ENCODE peak calls at places on chromosomes 12 and 14, in eight cellular contexts. W, D, B, J, L, N, Y and U are unnamed samples.
A peak's percentile ranks its signal among the peaks of the same experiment; 100 is the strongest.

GRCh38 chr12:108752387-108752786 is 21.1 kb upstream of the CORO1C start:
- DNase-seq in J (no peak), D (no peak), N (no peak), Y (no peak), L (no peak), W (no peak), B (peak; percentile 50), U (no peak)

GRCh38 chr14:105526781-105527380 is 498 bp downstream of the TMEM121 start:
- DNase-seq in L (no peak), N (no peak), B (peak; percentile 9), D (no peak), W (no peak), Y (peak; percentile 22), J (no peak), U (no peak)

GRCh38 chr14:105880616-105881015 is 354.2 kb downstream of the TMEM121 start:
- DNase-seq in J (no peak), D (no peak), Y (no peak), N (no peak), L (no peak), B (no peak), W (no peak), U (no peak)

GRCh38 chr12:30026621-30027234 is 243.0 kb upstream of the TMTC1 start:
- DNase-seq in L (peak; percentile 80), J (peak; percentile 94), D (no peak), Y (no peak), N (no peak), W (no peak), B (no peak), U (peak; percentile 6)

GRCh38 chr14:103185051-103186027 is 62.1 kb downstream of the TNFAIP2 start:
- DNase-seq in L (peak; percentile 80), J (no peak), N (no peak), B (peak; percentile 66), W (peak; percentile 27), D (no peak), Y (peak; percentile 53), U (peak; percentile 96)

GRCh38 chr12:103547929-103548328 is 39.1 kb upstream of the STAB2 start:
- DNase-seq in W (no peak), L (no peak), Y (peak; percentile 45), N (no peak), J (no peak), B (no peak), D (no peak), U (no peak)

GRCh38 chr12:130818381-130819247 is 20.4 kb downstream of the STX2 start:
- DNase-seq in N (peak; percentile 28), Y (peak; percentile 85), L (peak; percentile 87), B (peak; percentile 78), W (no peak), J (peak; percentile 7), D (peak; percentile 32), U (peak; percentile 77)

GRCh38 chr14:92903359-92903758 is 19.6 kb upstream of the CHGA start:
- DNase-seq in L (no peak), D (no peak), N (no peak), B (no peak), Y (no peak), J (no peak), W (no peak), U (no peak)

DNA sequence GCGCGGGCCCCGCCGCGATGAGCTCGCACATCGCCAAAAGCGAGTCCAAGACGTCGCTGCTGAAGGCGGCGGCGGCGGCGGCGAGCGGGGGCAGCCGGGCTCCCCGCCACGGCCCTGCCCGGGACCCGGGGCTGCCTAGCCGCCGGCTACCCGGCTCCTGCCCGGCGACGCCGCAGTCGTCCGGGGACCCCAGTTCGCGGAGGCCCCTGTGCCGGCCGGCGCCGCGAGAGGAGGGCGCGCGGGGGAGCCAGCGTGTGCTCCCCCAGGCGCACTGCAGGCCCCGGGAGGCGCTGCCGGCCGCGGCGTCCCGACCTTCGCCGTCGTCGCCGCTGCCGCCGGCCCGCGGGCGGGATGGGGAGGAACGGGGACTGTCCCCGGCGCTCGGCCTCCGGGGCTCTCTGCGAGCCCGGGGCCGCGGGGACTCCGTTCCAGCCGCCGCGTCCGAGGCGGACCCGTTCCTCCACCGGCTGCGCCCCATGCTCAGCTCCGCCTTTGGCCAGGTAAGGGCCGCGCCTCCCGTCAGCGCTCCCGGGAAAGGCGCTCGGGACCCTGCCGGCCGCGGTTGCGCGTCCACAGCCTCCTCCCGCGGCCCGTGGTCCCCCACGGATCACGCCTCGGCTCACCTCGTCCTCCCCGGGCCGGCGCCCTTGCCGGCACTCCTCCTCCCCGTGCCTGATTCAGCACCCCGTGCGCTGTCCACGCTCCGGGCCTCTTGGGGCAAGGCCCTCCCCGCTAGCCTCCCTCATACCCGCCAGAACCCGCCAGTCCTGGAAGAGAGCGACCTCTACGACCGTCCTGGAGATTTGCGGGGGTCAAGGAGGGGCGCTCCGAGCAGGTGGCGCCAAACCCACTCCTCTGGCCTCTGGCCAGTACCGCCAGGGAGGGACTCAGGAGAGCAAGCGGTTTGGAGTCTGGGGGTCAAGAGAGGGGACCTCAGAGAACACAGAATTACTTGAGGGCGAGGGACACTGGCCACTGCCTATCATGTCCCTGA is 711 bp downstream of the CABP1 start:
- DNase-seq in N (no peak), W (peak; percentile 22), L (peak; percentile 63), D (peak; percentile 66), Y (peak; percentile 93), J (peak; percentile 59), B (peak; percentile 81), U (peak; percentile 44)
- TF ChIP-seq EZH2 in N (no peak), W (no peak), L (peak; percentile 86), D (no peak), Y (peak; percentile 66), J (peak; percentile 97), B (no peak), U (no peak)

DNA sequence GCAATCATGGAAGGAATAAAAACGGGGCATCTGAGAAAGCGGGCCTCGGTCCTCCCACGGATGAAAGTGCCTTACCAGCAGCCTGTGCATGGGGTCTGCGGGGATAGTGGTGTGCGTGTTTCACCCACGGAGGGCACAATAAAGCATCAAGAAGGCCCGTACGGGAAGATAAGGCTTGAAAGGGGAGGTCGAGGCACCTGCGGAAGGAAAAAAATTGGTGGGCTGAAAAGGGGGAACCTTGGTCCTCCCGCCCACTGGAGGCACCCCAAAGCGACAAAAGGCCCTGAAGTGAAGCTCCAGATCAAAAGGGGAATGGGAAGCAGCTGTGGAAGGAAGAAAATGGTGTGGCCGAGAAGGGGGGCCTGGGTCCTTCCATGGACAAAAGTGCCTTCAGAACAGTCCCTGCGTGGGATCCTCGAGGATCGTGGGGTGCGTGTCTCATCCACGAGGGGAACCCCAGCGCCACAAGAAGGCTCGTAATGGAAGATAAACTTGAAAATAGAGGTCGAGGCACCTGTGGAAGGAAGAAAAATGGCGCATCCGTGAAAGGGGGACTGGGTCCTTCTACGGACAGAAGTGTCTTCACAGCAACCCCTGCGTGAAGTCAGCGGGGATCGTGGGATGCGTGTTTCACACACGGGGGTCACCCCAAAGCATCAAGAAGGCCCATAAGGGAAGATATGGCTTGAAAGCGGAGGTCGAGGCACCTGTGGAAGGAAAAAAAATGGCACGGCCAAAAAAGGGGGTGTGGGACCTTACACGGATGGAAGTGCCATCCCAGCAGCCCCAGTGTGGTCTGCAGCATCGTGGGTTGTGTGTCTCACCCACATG is 276.9 kb downstream of the ALG10 start:
- DNase-seq in L (no peak), J (no peak), B (no peak), W (no peak), N (no peak), D (no peak), Y (no peak), U (no peak)
- H3K9me3 ChIP-seq in L (no peaks in the 10 kb centered on the region), J (no peaks in the 10 kb centered on the region), B (no peaks in the 10 kb centered on the region), W (no peaks in the 10 kb centered on the region), N (no peaks in the 10 kb centered on the region), D (no peaks in the 10 kb centered on the region), Y (peaks cover 3% of the 10 kb centered on the region), U (no peaks in the 10 kb centered on the region)

GRCh38 chr12:11130999-11131398 is 3.4 kb downstream of the TAS2R30 start:
- DNase-seq in D (no peak), Y (no peak), W (no peak), B (no peak), J (peak; percentile 13), L (no peak), N (no peak), U (no peak)

GRCh38 chr12:11133162-11133561 is 1.3 kb downstream of the TAS2R30 start:
- DNase-seq in B (no peak), W (no peak), J (no peak), L (no peak), Y (no peak), N (no peak), D (no peak), U (no peak)

GRCh38 chr12:11134300-11134699 is at the start of gene TAS2R30:
- DNase-seq in J (no peak), D (no peak), L (no peak), Y (no peak), B (no peak), N (no peak), W (no peak), U (no peak)

GRCh38 chr12:11133816-11134215 is 628 bp downstream of the TAS2R30 start:
- DNase-seq in B (no peak), J (no peak), N (no peak), D (no peak), Y (no peak), L (no peak), W (no peak), U (no peak)

DNA sequence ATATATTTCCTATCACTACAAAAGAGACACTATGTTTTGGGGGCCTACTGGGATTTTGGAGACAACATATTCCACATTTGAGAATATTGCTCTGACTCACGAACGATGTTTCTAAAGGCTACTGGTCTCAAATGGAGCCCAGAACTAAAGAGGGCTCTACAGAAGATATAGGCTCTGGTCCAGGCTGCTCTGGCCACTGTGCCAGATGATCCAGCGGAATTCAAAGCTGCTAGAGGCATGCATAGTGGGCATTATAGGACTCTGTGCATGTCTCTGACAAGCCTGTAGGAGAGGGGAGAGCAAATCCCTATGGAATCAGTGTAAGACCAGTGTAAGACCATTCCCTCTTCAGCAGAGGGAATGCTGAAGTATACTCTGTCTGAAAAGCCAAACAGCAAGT is 4.1 kb downstream of the TAS2R30 start:
- DNase-seq in B (no peak), J (no peak), Y (no peak), D (no peak), W (no peak), L (no peak), N (no peak), U (no peak)
- H3K4me2 ChIP-seq in B (no peak overlapping the region), J (no peak overlapping the region), Y (no peak overlapping the region), D (no peak overlapping the region), W (no peak overlapping the region), L (no peak overlapping the region), N (no peak overlapping the region), U (no peak overlapping the region)

GRCh38 chr12:132604108-132605054 is 6.0 kb downstream of the LRCOL1 start:
- DNase-seq in B (no peak), J (no peak), L (no peak), Y (no peak), N (no peak), W (no peak), D (no peak), U (no peak)

GRCh38 chr12:132602578-132603239 is 7.7 kb downstream of the LRCOL1 start:
- DNase-seq in W (no peak), B (no peak), N (no peak), Y (peak; percentile 53), D (no peak), L (no peak), J (no peak), U (no peak)

GRCh38 chr12:132601171-132601883 is 9.1 kb downstream of the LRCOL1 start:
- DNase-seq in J (no peak), W (no peak), Y (no peak), D (no peak), B (no peak), L (no peak), N (no peak), U (no peak)

GRCh38 chr12:132605055-132605441 is 5.3 kb downstream of the LRCOL1 start:
- DNase-seq in W (no peak), Y (no peak), B (no peak), N (no peak), L (no peak), D (no peak), J (no peak), U (no peak)

DNA sequence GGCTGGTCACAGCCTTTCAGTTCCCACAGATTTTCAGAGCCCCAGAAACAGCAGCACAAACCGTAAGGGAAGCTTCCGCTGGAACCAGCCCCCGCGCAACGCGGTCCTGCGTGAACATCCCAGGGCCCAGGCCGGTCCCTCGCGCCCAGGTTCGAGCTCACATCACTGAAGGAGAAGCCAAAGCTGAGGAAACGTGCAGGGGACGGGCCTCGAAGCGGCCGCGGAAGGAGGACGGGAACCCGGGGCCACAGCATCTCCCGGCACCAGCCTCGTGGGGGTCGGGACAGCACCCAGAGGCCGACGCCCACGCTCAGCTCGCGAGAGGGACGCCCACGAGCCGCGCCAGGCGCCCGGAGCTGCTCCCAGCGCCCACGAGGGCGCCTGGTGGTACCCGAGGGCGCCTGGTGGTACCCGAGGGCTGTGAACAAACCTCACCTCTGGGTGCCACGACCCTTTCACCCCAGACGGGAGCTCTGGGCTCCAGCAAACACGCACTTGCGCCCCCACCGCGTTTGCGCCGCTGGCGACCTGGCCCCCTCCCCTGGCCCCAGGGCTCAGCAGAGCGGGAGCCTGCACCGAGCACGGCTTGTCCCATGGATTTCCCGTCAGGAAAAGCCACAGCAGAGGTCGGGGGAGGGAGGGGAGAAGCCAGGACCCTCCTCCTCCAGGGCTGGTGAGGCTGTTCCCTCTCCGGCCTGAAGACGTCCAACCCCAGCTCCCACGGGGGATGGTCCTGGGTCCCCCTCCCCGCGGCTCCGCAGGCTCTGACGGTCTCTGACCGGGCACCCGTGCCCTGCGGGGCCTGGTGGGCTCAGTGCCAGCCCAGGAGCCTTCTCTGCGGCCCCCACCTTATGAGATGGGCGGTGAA is 6.9 kb downstream of the LRCOL1 start:
- DNase-seq in N (no peak), B (no peak), J (no peak), D (no peak), L (no peak), W (no peak), Y (no peak), U (no peak)
- TF ChIP-seq EZH2 in N (no peak), B (no peak), J (no peak), D (no peak), L (no peak), W (no peak), Y (no peak), U (no peak)